ENCODE peak calls at places on chromosomes 12 and 14, in seven cellular contexts. F is Calu3; Y is foreskin fibroblast; O is activated CD8-positive, alpha-beta T cell treated with anti-CD3 and anti-CD28 coated beads for 36 hours; S is psoas muscle; K is uterus; T is epithelial cell of esophagus. N is an unnamed sample.

GRCh38 chr12:6336859-6337744 is 4.8 kb downstream of the TNFRSF1A start:
- DNase-seq in F (no peak), Y (no peak), O (peak), S (no peak), K (peak), T (no peak), N (no peak)

GRCh38 chr14:104227806-104228205 is 89.4 kb downstream of the KIF26A start:
- DNase-seq in F (no peak), Y (no peak), O (peak), S (no peak), K (no peak), T (no peak), N (no peak)

GRCh38 chr12:67006612-67007011 is 262.5 kb upstream of the CAND1 start:
- DNase-seq in F (no peak), Y (no peak), O (no peak), S (no peak), K (no peak), T (no peak), N (no peak)

GRCh38 chr14:83133986-83134664 is 1600.5 kb upstream of the SEL1L start:
- DNase-seq in F (no peak), Y (no peak), O (no peak), S (no peak), K (no peak), T (no peak), N (no peak)

GRCh38 chr12:68416826-68417225 is 84.7 kb upstream of the MDM1 start:
- DNase-seq in F (no peak), Y (no peak), O (no peak), S (no peak), K (no peak), T (peak), N (no peak)

GRCh38 chr14:97917169-97917568 is 1120.0 kb downstream of the VRK1 start:
- DNase-seq in F (no peak), Y (no peak), O (peak), S (no peak), K (no peak), T (peak), N (no peak)

GRCh38 chr12:82688619-82689018 is 1.9 kb downstream of the TMTC2 start:
- DNase-seq in F (no peak), Y (no peak), O (no peak), S (no peak), K (no peak), T (no peak), N (no peak)

GRCh38 chr12:112314981-112315380 is 67.2 kb downstream of the HECTD4 start:
- DNase-seq in F (no peak), Y (no peak), O (no peak), S (no peak), K (no peak), T (peak), N (no peak)

GRCh38 chr12:66837311-66837627 is 158.4 kb upstream of the GRIP1 start:
- DNase-seq in F (no peak), Y (no peak), O (no peak), S (no peak), K (no peak), T (no peak), N (no peak)

GRCh38 chr14:104194016-104194415 is 55.6 kb downstream of the KIF26A start:
- DNase-seq in F (no peak), Y (no peak), O (no peak), S (no peak), K (no peak), T (no peak), N (no peak)

GRCh38 chr14:100298551-100299237 is 7.5 kb downstream of the SLC25A29 start:
- DNase-seq in F (no peak), Y (no peak), O (no peak), S (peak), K (no peak), T (no peak), N (peak)

GRCh38 chr14:65164068-65164824 is 61.9 kb upstream of the MAX start:
- DNase-seq in F (peak), Y (peak), O (peak), S (no peak), K (no peak), T (peak), N (peak)

GRCh38 chr12:42166501-42166900 is 21.8 kb upstream of the GXYLT1 start:
- DNase-seq in F (no peak), Y (peak), O (no peak), S (no peak), K (no peak), T (no peak), N (no peak)

GRCh38 chr14:76191297-76191696 is 39.6 kb downstream of the GPATCH2L start:
- DNase-seq in F (no peak), Y (no peak), O (no peak), S (no peak), K (no peak), T (no peak), N (no peak)

GRCh38 chr14:94043756-94044475 is 17.8 kb downstream of the OTUB2 start:
- DNase-seq in F (no peak), Y (no peak), O (no peak), S (no peak), K (no peak), T (no peak), N (no peak)

GRCh38 chr12:120902846-120903381 is 1.2 kb downstream of the SPPL3 start:
- DNase-seq in F (no peak), Y (no peak), O (peak), S (no peak), K (no peak), T (no peak), N (no peak)

GRCh38 chr12:33439587-33440011 is at the start of gene SYT10:
- DNase-seq in F (peak), Y (no peak), O (no peak), S (no peak), K (no peak), T (peak), N (peak)

GRCh38 chr12:20822415-20822814 is 11.9 kb downstream of the SLCO1B3 start:
- DNase-seq in F (peak), Y (no peak), O (no peak), S (no peak), K (no peak), T (peak), N (no peak)

GRCh38 chr12:90978117-90978770 is 23.3 kb upstream of the CCER1 start:
- DNase-seq in F (no peak), Y (peak), O (no peak), S (no peak), K (no peak), T (peak), N (peak)

GRCh38 chr12:96907681-96908163 is 665 bp downstream of the NEDD1 start:
- DNase-seq in F (peak), Y (peak), O (peak), S (no peak), K (no peak), T (peak), N (peak)

GRCh38 chr12:24111101-24111500 is 161.6 kb upstream of the SOX5 start:
- DNase-seq in F (no peak), Y (peak), O (no peak), S (no peak), K (no peak), T (peak), N (no peak)

GRCh38 chr14:100140452-100141132 is 18.9 kb downstream of the DEGS2 start:
- DNase-seq in F (no peak), Y (no peak), O (no peak), S (no peak), K (no peak), T (peak), N (no peak)

GRCh38 chr12:131093971-131094830 is 140.5 kb downstream of the ADGRD1 start:
- DNase-seq in F (no peak), Y (no peak), O (no peak), S (no peak), K (peak), T (no peak), N (no peak)

GRCh38 chr12:129687731-129688130 is 216.1 kb downstream of the TMEM132D start:
- DNase-seq in F (no peak), Y (no peak), O (no peak), S (no peak), K (no peak), T (no peak), N (no peak)

GRCh38 chr12:115251727-115252126 is 567.8 kb upstream of the TBX3 start:
- DNase-seq in F (no peak), Y (no peak), O (no peak), S (no peak), K (no peak), T (no peak), N (no peak)

GRCh38 chr12:56029666-56030293 is 8.9 kb downstream of the IKZF4 start:
- DNase-seq in F (peak), Y (peak), O (peak), S (no peak), K (peak), T (peak), N (peak)

GRCh38 chr12:107670999-107671643 is 14.5 kb upstream of the PWP1 start:
- DNase-seq in F (peak), Y (no peak), O (peak), S (no peak), K (no peak), T (peak), N (peak)

GRCh38 chr14:82394916-82395315 is 861.3 kb upstream of the SEL1L start:
- DNase-seq in F (no peak), Y (no peak), O (no peak), S (no peak), K (no peak), T (no peak), N (no peak)

GRCh38 chr14:53151867-53152626 is 1.1 kb downstream of the DDHD1 start:
- DNase-seq in F (peak), Y (peak), O (peak), S (peak), K (peak), T (peak), N (peak)

GRCh38 chr12:64457036-64457435 is 5.1 kb downstream of the TBK1 start:
- DNase-seq in F (no peak), Y (no peak), O (peak), S (no peak), K (no peak), T (no peak), N (no peak)

GRCh38 chr14:91204657-91205056 is 39.8 kb downstream of the GPR68 start:
- DNase-seq in F (no peak), Y (no peak), O (no peak), S (no peak), K (no peak), T (no peak), N (no peak)

GRCh38 chr14:55198749-55199148 is 7.4 kb upstream of the DLGAP5 start:
- DNase-seq in F (no peak), Y (no peak), O (no peak), S (no peak), K (no peak), T (no peak), N (no peak)

GRCh38 chr12:112843272-112843671 is 51.7 kb downstream of the RPH3A start:
- DNase-seq in F (no peak), Y (peak), O (no peak), S (no peak), K (no peak), T (peak), N (no peak)

GRCh38 chr12:92860521-92860920 is 68.6 kb downstream of the EEA1 start:
- DNase-seq in F (no peak), Y (no peak), O (no peak), S (no peak), K (no peak), T (no peak), N (no peak)

GRCh38 chr14:67241416-67242362 is at the start of gene PALS1:
- DNase-seq in F (peak), Y (peak), O (peak), S (no peak), K (peak), T (peak), N (peak)
- TF ChIP-seq CTCF in F (no peak), Y (no peak), O (no peak), S (no peak), K (no peak), T (no peak), N (no peak)

GRCh38 chr14:106129274-106129673 is 602.9 kb downstream of the TMEM121 start:
- DNase-seq in F (no peak), Y (no peak), O (peak), S (no peak), K (no peak), T (no peak), N (no peak)
- TF ChIP-seq CTCF in F (no peak), Y (no peak), O (peak), S (no peak), K (no peak), T (no peak), N (peak)

DNA sequence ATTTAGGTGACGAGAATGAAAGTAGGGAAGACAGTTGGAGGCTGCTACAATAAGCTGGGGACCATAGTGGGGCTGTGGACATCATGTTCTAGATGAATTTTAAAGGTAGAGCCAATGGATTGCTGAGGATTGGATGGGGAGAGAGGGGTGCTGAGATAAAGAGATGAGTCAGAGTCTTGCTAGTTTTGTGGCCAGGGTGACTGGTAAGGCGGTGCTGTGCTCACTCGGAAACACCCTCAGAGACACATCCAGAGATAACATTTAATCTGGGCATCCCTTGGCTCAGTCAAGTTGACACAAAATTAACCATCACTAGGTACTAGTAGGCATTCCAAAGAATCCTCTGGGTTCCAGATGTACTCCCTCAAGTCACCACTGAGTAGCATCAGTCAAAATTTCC is 170.7 kb downstream of the ADCK1 start:
- DNase-seq in F (no peak), Y (no peak), O (no peak), S (no peak), K (no peak), T (no peak), N (no peak)
- TF ChIP-seq CTCF in F (no peak), Y (no peak), O (no peak), S (no peak), K (no peak), T (no peak), N (no peak)

GRCh38 chr12:4277856-4278581 is 4.5 kb downstream of the CCND2 start:
- DNase-seq in F (no peak), Y (no peak), O (no peak), S (no peak), K (no peak), T (no peak), N (no peak)

GRCh38 chr12:4275869-4276253 is 2.3 kb downstream of the CCND2 start:
- DNase-seq in F (no peak), Y (no peak), O (no peak), S (no peak), K (peak), T (no peak), N (no peak)

GRCh38 chr12:4276524-4277204 is 3.1 kb downstream of the CCND2 start:
- DNase-seq in F (peak), Y (peak), O (peak), S (peak), K (peak), T (peak), N (peak)

GRCh38 chr12:4278582-4278939 is 5.0 kb downstream of the CCND2 start:
- DNase-seq in F (no peak), Y (no peak), O (no peak), S (peak), K (no peak), T (no peak), N (no peak)

GRCh38 chr12:4277205-4277543 is 3.6 kb downstream of the CCND2 start:
- DNase-seq in F (no peak), Y (no peak), O (no peak), S (no peak), K (no peak), T (no peak), N (no peak)
- TF ChIP-seq CTCF in F (no peak), Y (no peak), O (peak), S (no peak), K (no peak), T (no peak), N (no peak)

N was measured in GM13977.